ENCODE peak calls at places on chromosomes 16 and 17, in eight cellular contexts. F is brain microvascular endothelial cell, Z is uterus, O is upper lobe of right lung, J is endothelial cell of umbilical vein, X is MM.1S, A is stomach, K is mammary epithelial cell. P is an unnamed sample.

GRCh38 chr17:6557040-6557438 is 684 bp upstream of the PITPNM3 start:
- DNase-seq in F (no peak), Z (no peak), O (no peak), J (no peak), X (no peak), A (no peak), K (no peak), P (no peak)

GRCh38 chr17:40686192-40686591 is 17.4 kb downstream of the KRT24 start:
- DNase-seq in F (no peak), Z (no peak), O (no peak), J (no peak), X (no peak), A (peak; percentile 52), K (no peak), P (no peak)

GRCh38 chr16:31157136-31157535 is 7.3 kb upstream of the PRSS36 start:
- DNase-seq in F (no peak), Z (no peak), O (no peak), J (no peak), X (no peak), A (no peak), K (no peak), P (no peak)

GRCh38 chr17:63693411-63694113 is 6.4 kb downstream of the LIMD2 start:
- DNase-seq in F (no peak), Z (no peak), O (no peak), J (no peak), X (no peak), A (no peak), K (no peak), P (no peak)

GRCh38 chr17:49523706-49524472 is 28.8 kb downstream of the NGFR start:
- DNase-seq in F (no peak), Z (peak; percentile 15), O (no peak), J (no peak), X (peak; percentile 29), A (peak; percentile 79), K (peak; percentile 95), P (no peak)

GRCh38 chr17:28371245-28372202 is at the start of gene SARM1:
- DNase-seq in F (peak; percentile 62), Z (peak; percentile 93), O (peak; percentile 87), J (peak; percentile 88), X (peak; percentile 78), A (peak; percentile 65), K (peak; percentile 27), P (peak; percentile 90)

GRCh38 chr16:67179421-67180080 is 4.2 kb downstream of the MATCAP1 start:
- DNase-seq in F (no peak), Z (no peak), O (no peak), J (no peak), X (peak; percentile 7), A (no peak), K (no peak), P (no peak)

GRCh38 chr17:49995055-49995738 is at the start of gene DLX3:
- DNase-seq in F (peak; percentile 46), Z (peak; percentile 50), O (peak; percentile 89), J (peak; percentile 45), X (no peak), A (peak; percentile 81), K (peak; percentile 73), P (peak; percentile 71)

GRCh38 chr17:14118951-14119350 is 49.6 kb downstream of the COX10 start:
- DNase-seq in F (no peak), Z (no peak), O (no peak), J (no peak), X (peak; percentile 32), A (no peak), K (no peak), P (no peak)

GRCh38 chr16:17556276-17557052 is 85.7 kb upstream of the XYLT1 start:
- DNase-seq in F (peak; percentile 0), Z (no peak), O (no peak), J (no peak), X (peak; percentile 34), A (no peak), K (peak; percentile 76), P (no peak)

GRCh38 chr16:28873543-28874201 is 4.6 kb upstream of the ATP2A1 start:
- DNase-seq in F (no peak), Z (no peak), O (peak; percentile 70), J (no peak), X (peak; percentile 21), A (no peak), K (no peak), P (no peak)

GRCh38 chr17:62030264-62030663 is 34.8 kb downstream of the MED13 start:
- DNase-seq in F (no peak), Z (no peak), O (no peak), J (no peak), X (no peak), A (no peak), K (no peak), P (no peak)

GRCh38 chr17:9522074-9522473 is 53.5 kb downstream of the STX8 start:
- DNase-seq in F (peak; percentile 58), Z (no peak), O (no peak), J (peak; percentile 52), X (peak; percentile 45), A (no peak), K (peak; percentile 14), P (peak; percentile 23)

DNA sequence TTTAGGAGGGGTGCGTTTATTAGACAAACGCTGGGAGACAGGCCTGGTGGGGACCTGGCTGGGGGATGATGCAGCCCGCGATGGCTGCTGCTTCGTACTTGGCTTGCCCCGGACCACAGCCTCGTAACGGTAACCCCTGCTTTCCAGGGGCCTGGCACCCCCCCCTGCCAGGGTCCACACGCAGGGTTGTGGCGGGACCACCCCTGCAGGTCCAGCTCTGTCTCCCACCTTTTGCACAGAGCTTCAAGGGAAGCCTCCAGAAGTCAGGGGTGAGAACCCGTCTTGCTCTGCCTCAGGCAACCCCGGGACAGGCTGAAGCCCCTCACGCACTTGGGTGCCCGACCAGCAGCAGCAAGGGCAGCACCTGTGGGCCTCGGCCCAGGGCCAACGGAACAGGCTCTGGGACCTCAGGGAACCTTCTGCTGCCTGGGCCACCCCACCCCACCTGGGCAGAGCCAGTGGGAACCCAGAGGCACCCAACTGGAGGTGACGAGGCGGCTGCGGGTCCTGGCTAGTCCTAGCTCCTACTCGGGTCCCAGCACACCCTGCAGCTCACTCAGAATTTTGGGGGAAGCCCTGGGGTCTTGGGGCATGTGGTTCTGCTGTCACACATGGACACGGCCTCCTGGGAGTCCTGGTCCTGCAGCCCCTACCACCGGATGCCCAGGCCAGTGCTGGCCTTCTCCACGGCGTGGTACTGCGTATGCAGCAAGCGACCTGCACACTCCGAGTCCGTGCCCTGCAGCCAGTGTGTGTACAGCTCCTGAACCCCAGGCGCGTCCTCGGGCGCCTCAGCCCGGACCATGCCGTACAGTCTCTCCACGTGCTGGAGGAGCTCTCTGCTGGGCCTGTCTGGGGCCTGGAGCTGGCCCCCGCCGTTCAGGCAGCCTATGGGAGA is 3.1 kb downstream of the HAGHL start:
- DNase-seq in F (no peak), Z (no peak), O (peak; percentile 65), J (no peak), X (no peak), A (no peak), K (no peak), P (no peak)
- H3K27ac ChIP-seq in F (no peak overlapping the region), Z (no peak overlapping the region), O (no peak overlapping the region), J (no peak overlapping the region), X (no peak overlapping the region), A (no peak overlapping the region), K (no peak overlapping the region), P (no peak overlapping the region)

GRCh38 chr16:22306788-22307187 is 9.6 kb downstream of the POLR3E start:
- DNase-seq in F (no peak), Z (no peak), O (no peak), J (no peak), X (no peak), A (no peak), K (no peak), P (no peak)

GRCh38 chr16:22300427-22301071 is 3.3 kb downstream of the POLR3E start:
- DNase-seq in F (peak; percentile 45), Z (no peak), O (no peak), J (peak; percentile 52), X (peak; percentile 45), A (peak; percentile 64), K (peak; percentile 39), P (peak; percentile 57)

GRCh38 chr16:22304411-22304810 is 7.2 kb downstream of the POLR3E start:
- DNase-seq in F (no peak), Z (no peak), O (no peak), J (no peak), X (no peak), A (no peak), K (no peak), P (no peak)

GRCh38 chr16:22299036-22299435 is 1.8 kb downstream of the POLR3E start:
- DNase-seq in F (no peak), Z (no peak), O (no peak), J (no peak), X (no peak), A (no peak), K (no peak), P (no peak)

GRCh38 chr16:22302776-22303363 is 5.7 kb downstream of the POLR3E start:
- DNase-seq in F (no peak), Z (no peak), O (no peak), J (no peak), X (no peak), A (no peak), K (no peak), P (no peak)
- H3K36me3 ChIP-seq in F (peaks cover 27% of the 10 kb centered on the region), Z (no peaks in the 10 kb centered on the region), O (peaks cover 44% of the 10 kb centered on the region), J (no peaks in the 10 kb centered on the region), X (peaks cover 3% of the 10 kb centered on the region), A (peaks cover 61% of the 10 kb centered on the region), K (peaks cover 8% of the 10 kb centered on the region), P (peaks cover 61% of the 10 kb centered on the region)

GRCh38 chr16:3019594-3020246 is 448 bp upstream of the TNFRSF12A start:
- DNase-seq in F (no peak), Z (no peak), O (no peak), J (no peak), X (no peak), A (no peak), K (no peak), P (no peak)
- H3K27ac ChIP-seq in F (no peak overlapping the region), Z (no peak overlapping the region), O (no peak overlapping the region), J (no peak overlapping the region), X (no peak overlapping the region), A (peak overlapping the region; percentile 97), K (peak overlapping the region; percentile 37), P (no peak overlapping the region)

GRCh38 chr17:45241315-45242011 is 19.8 kb downstream of the FMNL1 start:
- DNase-seq in F (no peak), Z (no peak), O (peak; percentile 85), J (no peak), X (no peak), A (peak; percentile 60), K (no peak), P (no peak)

GRCh38 chr17:45243750-45244149 is 18.1 kb downstream of the SPATA32 start:
- DNase-seq in F (no peak), Z (no peak), O (no peak), J (no peak), X (no peak), A (peak; percentile 80), K (no peak), P (no peak)

GRCh38 chr17:45244725-45245656 is 16.9 kb downstream of the SPATA32 start:
- DNase-seq in F (no peak), Z (no peak), O (no peak), J (no peak), X (no peak), A (no peak), K (no peak), P (no peak)

GRCh38 chr17:45240905-45241314 is 19.2 kb downstream of the FMNL1 start:
- DNase-seq in F (no peak), Z (no peak), O (no peak), J (no peak), X (no peak), A (no peak), K (no peak), P (no peak)

DNA sequence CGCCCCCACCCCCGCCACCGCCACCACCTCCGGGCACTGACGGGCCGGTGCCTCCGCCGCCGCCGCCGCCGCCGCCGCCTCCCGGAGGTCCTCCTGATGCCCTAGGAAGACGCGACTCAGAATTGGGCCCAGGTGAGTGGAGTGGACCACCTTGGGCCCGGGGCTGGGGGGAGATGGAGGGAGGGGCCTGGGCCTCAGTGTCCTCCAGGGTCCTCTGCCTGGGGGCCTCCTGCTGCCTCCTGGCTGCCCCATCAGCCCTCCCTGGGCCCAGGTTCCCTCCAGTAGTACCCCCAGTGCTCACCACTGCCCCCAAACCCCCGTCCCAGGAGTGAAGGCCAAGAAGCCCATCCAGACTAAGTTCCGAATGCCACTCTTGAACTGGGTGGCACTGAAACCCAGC is 19.9 kb downstream of the SPATA32 start:
- DNase-seq in F (no peak), Z (no peak), O (no peak), J (no peak), X (no peak), A (no peak), K (no peak), P (no peak)
- H3K36me3 ChIP-seq in F (no peaks in the 10 kb centered on the region), Z (no peaks in the 10 kb centered on the region), O (peaks cover 40% of the 10 kb centered on the region), J (no peaks in the 10 kb centered on the region), X (peaks cover 25% of the 10 kb centered on the region), A (peaks cover 45% of the 10 kb centered on the region), K (no peaks in the 10 kb centered on the region), P (no peaks in the 10 kb centered on the region)

P was measured in heart right ventricle.